ENCODE peak calls at places on chromosomes 4 and X, in nine cellular contexts. One of them, this sample, is unnamed.

GRCh38 chr4:10577495-10577894 is 107.1 kb downstream of the CLNK start:
- DNase-seq in nephron progenitor cell: no peak
- DNase-seq in neural progenitor cell: no peak
- DNase-seq in cardiac muscle cell: no peak
- DNase-seq in bronchial epithelial cell: no peak
- DNase-seq in heart left ventricle: no peak
- DNase-seq in choroid plexus epithelial cell: no peak
- DNase-seq in ovary: no peak
- DNase-seq in endodermal cell: no peak
- DNase-seq in this sample: no peak

GRCh38 chrX:87409113-87409841 is 108.3 kb upstream of the KLHL4 start:
- DNase-seq in endodermal cell: no peak
- DNase-seq in bronchial epithelial cell: peak; percentile 45
- DNase-seq in heart left ventricle: peak; percentile 43
- DNase-seq in nephron progenitor cell: no peak
- DNase-seq in cardiac muscle cell: peak; percentile 96
- DNase-seq in choroid plexus epithelial cell: peak; percentile 93
- DNase-seq in neural progenitor cell: no peak
- DNase-seq in ovary: peak; percentile 84
- DNase-seq in this sample: no peak

GRCh38 chr4:154186035-154186434 is 305.6 kb downstream of the DCHS2 start:
- DNase-seq in choroid plexus epithelial cell: no peak
- DNase-seq in cardiac muscle cell: no peak
- DNase-seq in bronchial epithelial cell: no peak
- DNase-seq in neural progenitor cell: no peak
- DNase-seq in ovary: no peak
- DNase-seq in heart left ventricle: no peak
- DNase-seq in nephron progenitor cell: no peak
- DNase-seq in endodermal cell: no peak
- DNase-seq in this sample: no peak

GRCh38 chrX:18643243-18643642 is 28.7 kb downstream of the RS1 start:
- DNase-seq in cardiac muscle cell: no peak
- DNase-seq in neural progenitor cell: no peak
- DNase-seq in ovary: no peak
- DNase-seq in heart left ventricle: no peak
- DNase-seq in endodermal cell: peak; percentile 23
- DNase-seq in nephron progenitor cell: no peak
- DNase-seq in choroid plexus epithelial cell: no peak
- DNase-seq in bronchial epithelial cell: no peak
- DNase-seq in this sample: no peak

GRCh38 chr4:1572521-1572920 is 111.6 kb downstream of the FAM53A start:
- DNase-seq in bronchial epithelial cell: no peak
- DNase-seq in neural progenitor cell: peak; percentile 39
- DNase-seq in endodermal cell: peak; percentile 85
- DNase-seq in nephron progenitor cell: peak; percentile 7
- DNase-seq in cardiac muscle cell: no peak
- DNase-seq in heart left ventricle: peak; percentile 18
- DNase-seq in choroid plexus epithelial cell: no peak
- DNase-seq in ovary: no peak
- DNase-seq in this sample: no peak

GRCh38 chrX:44953734-44954502 is 80.9 kb downstream of the KDM6A start:
- DNase-seq in bronchial epithelial cell: no peak
- DNase-seq in heart left ventricle: no peak
- DNase-seq in nephron progenitor cell: peak; percentile 33
- DNase-seq in endodermal cell: no peak
- DNase-seq in neural progenitor cell: no peak
- DNase-seq in choroid plexus epithelial cell: no peak
- DNase-seq in cardiac muscle cell: no peak
- DNase-seq in ovary: no peak
- DNase-seq in this sample: no peak

GRCh38 chr4:151409470-151410313 is 716 bp downstream of the FHIP1A start:
- DNase-seq in nephron progenitor cell: peak; percentile 66
- DNase-seq in choroid plexus epithelial cell: peak; percentile 39
- DNase-seq in neural progenitor cell: peak; percentile 68
- DNase-seq in endodermal cell: peak; percentile 87
- DNase-seq in heart left ventricle: no peak
- DNase-seq in cardiac muscle cell: peak; percentile 32
- DNase-seq in bronchial epithelial cell: peak; percentile 86
- DNase-seq in ovary: peak; percentile 19
- DNase-seq in this sample: peak; percentile 9

GRCh38 chr4:114494257-114494803 is 104.3 kb upstream of the UGT8 start:
- DNase-seq in neural progenitor cell: no peak
- DNase-seq in bronchial epithelial cell: peak; percentile 17
- DNase-seq in ovary: no peak
- DNase-seq in heart left ventricle: no peak
- DNase-seq in endodermal cell: peak; percentile 71
- DNase-seq in cardiac muscle cell: no peak
- DNase-seq in nephron progenitor cell: no peak
- DNase-seq in choroid plexus epithelial cell: no peak
- DNase-seq in this sample: no peak

GRCh38 chrX:129750971-129751370 is 12.2 kb downstream of the XPNPEP2 start:
- DNase-seq in bronchial epithelial cell: no peak
- DNase-seq in choroid plexus epithelial cell: no peak
- DNase-seq in nephron progenitor cell: no peak
- DNase-seq in ovary: no peak
- DNase-seq in heart left ventricle: no peak
- DNase-seq in endodermal cell: no peak
- DNase-seq in neural progenitor cell: no peak
- DNase-seq in cardiac muscle cell: peak; percentile 68
- DNase-seq in this sample: no peak

GRCh38 chr4:4995103-4995761 is 24.0 kb downstream of the CYTL1 start:
- DNase-seq in heart left ventricle: peak; percentile 71
- DNase-seq in neural progenitor cell: peak; percentile 90
- DNase-seq in ovary: peak; percentile 55
- DNase-seq in bronchial epithelial cell: peak; percentile 37
- DNase-seq in cardiac muscle cell: peak; percentile 73
- DNase-seq in nephron progenitor cell: peak; percentile 83
- DNase-seq in endodermal cell: peak; percentile 95
- DNase-seq in choroid plexus epithelial cell: peak; percentile 67
- DNase-seq in this sample: peak; percentile 80

GRCh38 chr4:168304744-168305459 is 13.7 kb downstream of the DDX60 start:
- DNase-seq in heart left ventricle: no peak
- DNase-seq in endodermal cell: no peak
- DNase-seq in ovary: no peak
- DNase-seq in choroid plexus epithelial cell: peak; percentile 21
- DNase-seq in cardiac muscle cell: peak; percentile 21
- DNase-seq in bronchial epithelial cell: peak; percentile 100
- DNase-seq in nephron progenitor cell: no peak
- DNase-seq in neural progenitor cell: no peak
- DNase-seq in this sample: no peak

GRCh38 chr4:107837298-107837697 is 12.6 kb downstream of the SGMS2 start:
- DNase-seq in bronchial epithelial cell: peak; percentile 28
- DNase-seq in neural progenitor cell: no peak
- DNase-seq in cardiac muscle cell: no peak
- DNase-seq in ovary: no peak
- DNase-seq in heart left ventricle: no peak
- DNase-seq in nephron progenitor cell: no peak
- DNase-seq in endodermal cell: no peak
- DNase-seq in choroid plexus epithelial cell: no peak
- DNase-seq in this sample: no peak

DNA sequence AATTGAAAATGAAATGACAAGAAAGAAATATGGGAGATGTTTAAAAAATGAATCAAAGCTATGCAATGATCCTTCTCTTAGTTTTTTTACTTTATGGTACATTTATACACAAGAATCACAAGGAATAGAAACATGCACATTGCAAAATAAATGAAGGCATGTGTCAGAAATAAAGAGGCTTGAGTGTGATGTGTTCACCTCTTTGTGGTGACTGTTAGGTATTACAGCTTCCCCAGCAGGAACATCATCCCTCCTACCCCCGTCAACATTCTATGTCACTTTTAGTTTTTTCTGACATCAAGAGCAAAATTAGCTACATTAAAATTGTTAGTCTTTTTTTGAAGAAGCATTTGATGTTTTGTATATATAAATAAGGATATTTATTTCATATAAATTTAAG is 214.8 kb downstream of the SLC4A4 start:
- DNase-seq in bronchial epithelial cell: peak; percentile 54
- DNase-seq in nephron progenitor cell: no peak
- DNase-seq in cardiac muscle cell: peak; percentile 61
- DNase-seq in choroid plexus epithelial cell: peak; percentile 51
- DNase-seq in heart left ventricle: no peak
- DNase-seq in ovary: no peak
- DNase-seq in neural progenitor cell: peak; percentile 13
- DNase-seq in endodermal cell: no peak
- DNase-seq in this sample: no peak
- TF ChIP-seq CTCF in bronchial epithelial cell: peak; percentile 62
- TF ChIP-seq CTCF in nephron progenitor cell: peak; percentile 48
- TF ChIP-seq CTCF in cardiac muscle cell: peak; percentile 60
- TF ChIP-seq CTCF in choroid plexus epithelial cell: peak; percentile 47
- TF ChIP-seq CTCF in heart left ventricle: peak; percentile 34
- TF ChIP-seq CTCF in ovary: no peak
- TF ChIP-seq CTCF in neural progenitor cell: peak; percentile 59
- TF ChIP-seq CTCF in endodermal cell: peak; percentile 79
- TF ChIP-seq CTCF in this sample: peak; percentile 51

DNA sequence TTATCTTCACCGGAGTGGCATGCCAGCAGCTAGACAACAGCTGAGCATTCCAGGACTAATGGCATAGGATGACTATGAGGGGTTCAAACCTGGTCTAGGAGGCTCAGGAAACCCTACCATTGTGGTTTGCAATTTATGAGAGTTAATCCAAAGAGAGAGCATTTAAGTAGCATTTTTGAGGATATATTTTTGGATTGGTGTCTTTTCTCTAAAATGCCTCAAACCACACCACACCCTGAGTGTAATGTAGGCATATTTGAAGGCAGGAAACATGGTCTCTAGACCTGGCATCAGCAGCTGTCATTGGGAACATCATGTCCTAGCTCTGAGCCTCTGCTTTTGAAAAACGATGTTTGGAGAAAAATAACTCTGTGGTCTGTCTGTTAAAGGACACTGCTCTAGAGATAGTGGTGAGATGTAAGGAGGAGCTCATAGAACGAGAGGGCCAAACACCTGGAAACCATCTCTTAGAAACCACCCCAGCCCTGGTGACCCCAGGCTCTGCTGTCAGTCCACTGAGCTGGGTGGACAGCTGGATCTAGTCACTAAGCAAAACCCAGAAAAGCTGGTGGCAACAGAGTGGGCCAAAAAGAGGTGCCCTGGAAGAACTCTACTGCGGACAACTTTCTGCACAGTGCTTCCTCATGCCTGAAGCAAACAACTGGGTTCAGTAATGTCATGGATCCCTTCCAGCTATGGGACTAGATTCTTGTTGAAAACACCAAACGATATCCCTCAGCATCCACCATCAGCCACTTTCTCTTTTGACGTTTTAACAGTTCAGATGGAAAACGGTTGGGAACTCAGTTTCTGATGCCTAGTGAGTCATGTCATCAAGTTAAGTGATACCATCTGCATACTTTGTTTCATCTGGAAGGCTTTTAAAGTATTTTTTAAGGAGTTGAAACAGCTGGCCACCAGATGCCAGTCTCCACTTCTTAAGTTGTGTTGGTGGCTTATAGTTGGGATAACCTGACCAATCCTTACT is 100.2 kb upstream of the C1QTNF7 start:
- DNase-seq in choroid plexus epithelial cell: peak; percentile 65
- DNase-seq in bronchial epithelial cell: no peak
- DNase-seq in cardiac muscle cell: peak; percentile 50
- DNase-seq in endodermal cell: no peak
- DNase-seq in ovary: no peak
- DNase-seq in nephron progenitor cell: no peak
- DNase-seq in heart left ventricle: no peak
- DNase-seq in neural progenitor cell: no peak
- DNase-seq in this sample: no peak
- TF ChIP-seq CTCF in choroid plexus epithelial cell: peak; percentile 1
- TF ChIP-seq CTCF in bronchial epithelial cell: no peak
- TF ChIP-seq CTCF in cardiac muscle cell: no peak
- TF ChIP-seq CTCF in endodermal cell: no peak
- TF ChIP-seq CTCF in ovary: no peak
- TF ChIP-seq CTCF in nephron progenitor cell: no peak
- TF ChIP-seq CTCF in heart left ventricle: no peak
- TF ChIP-seq CTCF in neural progenitor cell: no peak
- TF ChIP-seq CTCF in this sample: no peak

GRCh38 chrX:150201841-150202240 is 161.3 kb upstream of the MAMLD1 start:
- DNase-seq in cardiac muscle cell: peak; percentile 24
- DNase-seq in choroid plexus epithelial cell: no peak
- DNase-seq in nephron progenitor cell: no peak
- DNase-seq in bronchial epithelial cell: no peak
- DNase-seq in ovary: no peak
- DNase-seq in neural progenitor cell: no peak
- DNase-seq in heart left ventricle: no peak
- DNase-seq in endodermal cell: no peak
- DNase-seq in this sample: no peak

GRCh38 chrX:150202641-150203248 is 160.4 kb upstream of the MAMLD1 start:
- DNase-seq in bronchial epithelial cell: peak; percentile 65
- DNase-seq in neural progenitor cell: no peak
- DNase-seq in ovary: no peak
- DNase-seq in heart left ventricle: no peak
- DNase-seq in cardiac muscle cell: peak; percentile 83
- DNase-seq in endodermal cell: no peak
- DNase-seq in choroid plexus epithelial cell: peak; percentile 84
- DNase-seq in nephron progenitor cell: no peak
- DNase-seq in this sample: no peak

GRCh38 chrX:150207733-150208132 is 155.4 kb upstream of the MAMLD1 start:
- DNase-seq in ovary: no peak
- DNase-seq in neural progenitor cell: no peak
- DNase-seq in endodermal cell: no peak
- DNase-seq in nephron progenitor cell: no peak
- DNase-seq in bronchial epithelial cell: no peak
- DNase-seq in heart left ventricle: no peak
- DNase-seq in choroid plexus epithelial cell: no peak
- DNase-seq in cardiac muscle cell: no peak
- DNase-seq in this sample: no peak

GRCh38 chrX:150203249-150203647 is 159.9 kb upstream of the MAMLD1 start:
- DNase-seq in bronchial epithelial cell: no peak
- DNase-seq in nephron progenitor cell: no peak
- DNase-seq in choroid plexus epithelial cell: no peak
- DNase-seq in endodermal cell: no peak
- DNase-seq in neural progenitor cell: no peak
- DNase-seq in cardiac muscle cell: no peak
- DNase-seq in heart left ventricle: no peak
- DNase-seq in ovary: no peak
- DNase-seq in this sample: no peak

GRCh38 chrX:150205011-150205410 is 158.1 kb upstream of the MAMLD1 start:
- DNase-seq in heart left ventricle: no peak
- DNase-seq in cardiac muscle cell: peak; percentile 52
- DNase-seq in bronchial epithelial cell: no peak
- DNase-seq in neural progenitor cell: no peak
- DNase-seq in ovary: no peak
- DNase-seq in nephron progenitor cell: no peak
- DNase-seq in endodermal cell: no peak
- DNase-seq in choroid plexus epithelial cell: peak; percentile 81
- DNase-seq in this sample: no peak
- TF ChIP-seq CTCF in heart left ventricle: no peak
- TF ChIP-seq CTCF in cardiac muscle cell: no peak
- TF ChIP-seq CTCF in bronchial epithelial cell: no peak
- TF ChIP-seq CTCF in neural progenitor cell: peak; percentile 12
- TF ChIP-seq CTCF in ovary: no peak
- TF ChIP-seq CTCF in nephron progenitor cell: no peak
- TF ChIP-seq CTCF in endodermal cell: peak; percentile 35
- TF ChIP-seq CTCF in choroid plexus epithelial cell: peak; percentile 29
- TF ChIP-seq CTCF in this sample: no peak

DNA sequence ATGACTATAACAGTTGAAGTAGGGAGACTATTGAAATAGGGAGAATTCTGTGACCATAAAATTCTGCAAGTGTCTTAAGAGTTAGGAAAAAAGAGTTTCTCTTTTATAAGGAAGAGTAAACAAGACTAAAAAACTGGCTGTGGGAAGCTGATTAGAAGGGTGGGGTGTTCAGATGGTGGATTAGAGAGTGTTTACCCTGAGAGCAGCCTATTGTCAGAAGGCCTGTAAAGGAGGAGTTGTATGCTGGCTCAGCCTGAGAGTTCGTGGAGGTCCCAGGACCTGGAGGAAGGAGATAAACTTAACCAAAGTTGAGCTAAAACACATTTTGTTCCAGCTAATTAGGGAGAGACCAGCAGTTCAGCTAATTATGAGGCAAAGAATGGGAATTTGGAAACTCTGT is 629.7 kb downstream of the PCDH7 start:
- DNase-seq in choroid plexus epithelial cell: no peak
- DNase-seq in heart left ventricle: no peak
- DNase-seq in neural progenitor cell: peak; percentile 75
- DNase-seq in endodermal cell: no peak
- DNase-seq in ovary: no peak
- DNase-seq in nephron progenitor cell: no peak
- DNase-seq in cardiac muscle cell: no peak
- DNase-seq in bronchial epithelial cell: no peak
- DNase-seq in this sample: no peak
- TF ChIP-seq CTCF in choroid plexus epithelial cell: no peak
- TF ChIP-seq CTCF in heart left ventricle: no peak
- TF ChIP-seq CTCF in neural progenitor cell: no peak
- TF ChIP-seq CTCF in endodermal cell: no peak
- TF ChIP-seq CTCF in ovary: no peak
- TF ChIP-seq CTCF in nephron progenitor cell: no peak
- TF ChIP-seq CTCF in cardiac muscle cell: no peak
- TF ChIP-seq CTCF in bronchial epithelial cell: no peak
- TF ChIP-seq CTCF in this sample: no peak

This sample was measured in endothelial cell.